ENCODE peak calls at places on chromosomes 6 and 20, in five cellular contexts. H is EL; C is endothelial cell; N is stimulated activated CD4-positive, alpha-beta T cell treated with anti-CD3 and anti-CD28 coated beads, Interleukin-12 subunit alpha, Interleukin-12 subunit beta, amount 100 ng/mL, for 4 hours; L is neural progenitor cell. B is an unnamed sample.

GRCh38 chr6:88165877-88166492 is at the start of gene CNR1:
- DNase-seq in H (peak), C (peak), N (no peak), L (peak), B (peak)

GRCh38 chr20:58174708-58175287 is 53.7 kb downstream of the ANKRD60 start:
- DNase-seq in H (no peak), C (no peak), N (no peak), L (peak), B (no peak)

GRCh38 chr6:90790696-90791095 is 203.8 kb upstream of the MAP3K7 start:
- DNase-seq in H (peak), C (no peak), N (no peak), L (no peak), B (no peak)

GRCh38 chr20:46060975-46061374 is 28.8 kb downstream of the NCOA5 start:
- DNase-seq in H (no peak), C (no peak), N (no peak), L (no peak), B (no peak)

GRCh38 chr6:125812394-125813231 is 21.9 kb downstream of the NCOA7 start:
- DNase-seq in H (peak), C (no peak), N (no peak), L (no peak), B (no peak)

GRCh38 chr6:13286185-13286584 is 42.2 kb downstream of the TBC1D7 start:
- DNase-seq in H (no peak), C (no peak), N (no peak), L (no peak), B (no peak)

GRCh38 chr6:299050-299980 is 7.0 kb downstream of the DUSP22 start:
- DNase-seq in H (no peak), C (no peak), N (no peak), L (no peak), B (no peak)

GRCh38 chr20:40676466-40676865 is 12.6 kb downstream of the MAFB start:
- DNase-seq in H (no peak), C (no peak), N (no peak), L (no peak), B (no peak)

GRCh38 chr6:155599571-155599970 is 143.9 kb upstream of the NOX3 start:
- DNase-seq in H (no peak), C (no peak), N (no peak), L (peak), B (no peak)

GRCh38 chr20:34693414-34693813 is 10.7 kb upstream of the TP53INP2 start:
- DNase-seq in H (no peak), C (no peak), N (no peak), L (no peak), B (no peak)

GRCh38 chr6:106300944-106301343 is 24.6 kb downstream of the ATG5 start:
- DNase-seq in H (peak), C (no peak), N (no peak), L (peak), B (peak)

GRCh38 chr6:381742-382461 is 9.7 kb upstream of the IRF4 start:
- DNase-seq in H (no peak), C (no peak), N (no peak), L (no peak), B (no peak)

GRCh38 chr20:1761116-1761515 is 103.5 kb upstream of the SIRPG start:
- DNase-seq in H (peak), C (no peak), N (no peak), L (no peak), B (no peak)

B was measured in GM23338.